ENCODE peak calls at places on chromosomes 6 and 20, in four cellular contexts. One of them, this sample, is unnamed.

GRCh38 chr6:170152989-170153388 is 137.9 kb downstream of the DLL1 start:
- DNase-seq in A549: peak
- DNase-seq in endothelial cell of umbilical vein: no peak
- DNase-seq in IMR-90: no peak
- DNase-seq in this sample: no peak

GRCh38 chr6:41551086-41551702 is 5.0 kb downstream of the FOXP4 start:
- DNase-seq in endothelial cell of umbilical vein: no peak
- DNase-seq in IMR-90: no peak
- DNase-seq in A549: no peak
- DNase-seq in this sample: no peak

GRCh38 chr6:153088796-153089195 is 42.3 kb downstream of the RGS17 start:
- DNase-seq in endothelial cell of umbilical vein: no peak
- DNase-seq in IMR-90: peak
- DNase-seq in A549: no peak
- DNase-seq in this sample: no peak

GRCh38 chr6:137543114-137543513 is 48.9 kb upstream of the OLIG3 start:
- DNase-seq in A549: no peak
- DNase-seq in endothelial cell of umbilical vein: no peak
- DNase-seq in IMR-90: no peak
- DNase-seq in this sample: no peak

GRCh38 chr6:154448448-154449096 is 61.9 kb downstream of the CNKSR3 start:
- DNase-seq in A549: peak
- DNase-seq in endothelial cell of umbilical vein: peak
- DNase-seq in IMR-90: peak
- DNase-seq in this sample: no peak

GRCh38 chr20:54173653-54174451 is at the start of gene CYP24A1:
- DNase-seq in IMR-90: no peak
- DNase-seq in A549: peak
- DNase-seq in endothelial cell of umbilical vein: no peak
- DNase-seq in this sample: no peak

GRCh38 chr20:50318709-50319108 is 128.1 kb downstream of the CEBPB start:
- DNase-seq in endothelial cell of umbilical vein: no peak
- DNase-seq in A549: no peak
- DNase-seq in IMR-90: no peak
- DNase-seq in this sample: no peak

GRCh38 chr20:16580127-16580526 is 6.9 kb upstream of the KIF16B start:
- DNase-seq in A549: no peak
- DNase-seq in endothelial cell of umbilical vein: no peak
- DNase-seq in IMR-90: peak
- DNase-seq in this sample: no peak

GRCh38 chr6:108558372-108559096 is 2.2 kb upstream of the FOXO3 start:
- DNase-seq in endothelial cell of umbilical vein: peak
- DNase-seq in IMR-90: peak
- DNase-seq in A549: peak
- DNase-seq in this sample: peak

GRCh38 chr6:5286780-5287179 is 25.5 kb downstream of the FARS2 start:
- DNase-seq in IMR-90: no peak
- DNase-seq in endothelial cell of umbilical vein: no peak
- DNase-seq in A549: no peak
- DNase-seq in this sample: no peak

GRCh38 chr6:131787955-131788712 is 19.7 kb upstream of the ENPP1 start:
- DNase-seq in endothelial cell of umbilical vein: no peak
- DNase-seq in IMR-90: peak
- DNase-seq in A549: no peak
- DNase-seq in this sample: no peak

GRCh38 chr20:60046011-60046413 is 87.8 kb downstream of the CDH26 start:
- DNase-seq in endothelial cell of umbilical vein: no peak
- DNase-seq in IMR-90: peak
- DNase-seq in A549: no peak
- DNase-seq in this sample: no peak

GRCh38 chr20:34171640-34172039 is 59.6 kb upstream of the EIF2S2 start:
- DNase-seq in endothelial cell of umbilical vein: no peak
- DNase-seq in IMR-90: no peak
- DNase-seq in A549: no peak
- DNase-seq in this sample: no peak

GRCh38 chr20:61083431-61083830 is 168.6 kb upstream of the CDH4 start:
- DNase-seq in endothelial cell of umbilical vein: no peak
- DNase-seq in IMR-90: no peak
- DNase-seq in A549: no peak
- DNase-seq in this sample: no peak

GRCh38 chr6:149318581-149319286 is 1.2 kb downstream of the TAB2 start:
- DNase-seq in IMR-90: no peak
- DNase-seq in endothelial cell of umbilical vein: peak
- DNase-seq in A549: no peak
- DNase-seq in this sample: peak

GRCh38 chr20:17543531-17543961 is 12.4 kb upstream of the BFSP1 start:
- DNase-seq in IMR-90: peak
- DNase-seq in endothelial cell of umbilical vein: no peak
- DNase-seq in A549: no peak
- DNase-seq in this sample: no peak

GRCh38 chr6:159682265-159682664 is 10.8 kb downstream of the SOD2 start:
- DNase-seq in endothelial cell of umbilical vein: no peak
- DNase-seq in A549: no peak
- DNase-seq in IMR-90: peak
- DNase-seq in this sample: no peak

GRCh38 chr6:13303668-13304017 is 24.7 kb downstream of the TBC1D7 start:
- DNase-seq in A549: no peak
- DNase-seq in IMR-90: peak
- DNase-seq in endothelial cell of umbilical vein: peak
- DNase-seq in this sample: peak

GRCh38 chr6:16086970-16087369 is 41.9 kb upstream of the MYLIP start:
- DNase-seq in A549: no peak
- DNase-seq in endothelial cell of umbilical vein: no peak
- DNase-seq in IMR-90: no peak
- DNase-seq in this sample: no peak

GRCh38 chr6:125986956-125987617 is 747 bp downstream of the TRMT11 start:
- DNase-seq in endothelial cell of umbilical vein: no peak
- DNase-seq in IMR-90: peak
- DNase-seq in A549: peak
- DNase-seq in this sample: no peak

GRCh38 chr6:112651239-112651638 is 304.1 kb downstream of the RFPL4B start:
- DNase-seq in A549: no peak
- DNase-seq in endothelial cell of umbilical vein: no peak
- DNase-seq in IMR-90: no peak
- DNase-seq in this sample: no peak

GRCh38 chr6:149075616-149076354 is 241.7 kb upstream of the TAB2 start:
- DNase-seq in endothelial cell of umbilical vein: no peak
- DNase-seq in A549: no peak
- DNase-seq in IMR-90: peak
- DNase-seq in this sample: no peak

DNA sequence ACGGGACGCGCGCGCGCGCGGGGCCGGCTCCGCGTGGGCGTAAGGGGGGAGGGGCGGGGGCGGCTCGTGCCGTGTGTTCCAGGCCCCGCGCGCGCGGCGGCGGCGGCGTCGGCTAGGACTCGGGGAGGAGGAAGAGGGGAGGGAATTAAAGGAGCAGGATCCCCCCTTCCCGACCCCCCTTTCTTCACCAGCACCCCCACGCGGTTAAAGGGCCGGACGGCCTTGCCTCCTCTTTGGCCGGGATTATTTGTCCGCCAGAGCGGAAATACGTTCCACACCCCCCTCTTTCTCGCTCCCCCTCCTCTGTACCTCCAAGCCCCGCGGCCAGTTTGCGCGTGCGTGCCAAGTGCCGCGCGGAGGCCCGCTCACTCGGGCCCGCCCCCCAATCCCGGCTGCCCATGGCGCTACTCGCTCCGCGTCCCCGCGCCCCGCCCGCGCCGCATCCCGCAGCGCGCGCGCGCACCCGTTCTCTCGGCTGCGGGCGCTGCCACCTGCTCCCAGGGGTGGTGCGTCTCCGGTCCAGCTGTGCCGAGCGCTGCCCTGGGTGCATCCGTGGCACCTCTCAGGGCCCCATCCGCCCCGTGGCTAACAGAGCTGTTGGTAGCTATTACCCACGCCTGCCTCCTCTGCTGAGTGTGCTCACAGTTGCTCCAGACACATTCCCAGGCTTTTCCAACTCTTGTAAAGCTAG is at the start of gene ZBTB12:
- DNase-seq in IMR-90: peak
- DNase-seq in endothelial cell of umbilical vein: peak
- DNase-seq in A549: peak
- DNase-seq in this sample: peak
- TF ChIP-seq POLR2A in IMR-90: no peak
- TF ChIP-seq POLR2A in endothelial cell of umbilical vein: peak
- TF ChIP-seq POLR2A in A549: peak
- TF ChIP-seq POLR2A in this sample: peak

GRCh38 chr6:106773956-106774629 is 144.7 kb downstream of the QRSL1 start:
- DNase-seq in A549: no peak
- DNase-seq in IMR-90: no peak
- DNase-seq in endothelial cell of umbilical vein: no peak
- DNase-seq in this sample: no peak
- H3K27ac ChIP-seq in A549: no peak
- H3K27ac ChIP-seq in IMR-90: no peak
- H3K27ac ChIP-seq in endothelial cell of umbilical vein: no peak
- H3K27ac ChIP-seq in this sample: no peak

GRCh38 chr6:37170273-37171140 is 555 bp downstream of the PIM1 start:
- DNase-seq in A549: peak
- DNase-seq in IMR-90: peak
- DNase-seq in endothelial cell of umbilical vein: peak
- DNase-seq in this sample: peak

GRCh38 chr6:37172991-37173572 is 3.1 kb downstream of the PIM1 start:
- DNase-seq in A549: no peak
- DNase-seq in IMR-90: no peak
- DNase-seq in endothelial cell of umbilical vein: no peak
- DNase-seq in this sample: no peak

GRCh38 chr6:37171970-37172812 is 2.2 kb downstream of the PIM1 start:
- DNase-seq in endothelial cell of umbilical vein: peak
- DNase-seq in A549: peak
- DNase-seq in IMR-90: peak
- DNase-seq in this sample: peak

GRCh38 chr6:37169458-37170272 is at the start of gene PIM1:
- DNase-seq in IMR-90: peak
- DNase-seq in A549: peak
- DNase-seq in endothelial cell of umbilical vein: peak
- DNase-seq in this sample: peak

DNA sequence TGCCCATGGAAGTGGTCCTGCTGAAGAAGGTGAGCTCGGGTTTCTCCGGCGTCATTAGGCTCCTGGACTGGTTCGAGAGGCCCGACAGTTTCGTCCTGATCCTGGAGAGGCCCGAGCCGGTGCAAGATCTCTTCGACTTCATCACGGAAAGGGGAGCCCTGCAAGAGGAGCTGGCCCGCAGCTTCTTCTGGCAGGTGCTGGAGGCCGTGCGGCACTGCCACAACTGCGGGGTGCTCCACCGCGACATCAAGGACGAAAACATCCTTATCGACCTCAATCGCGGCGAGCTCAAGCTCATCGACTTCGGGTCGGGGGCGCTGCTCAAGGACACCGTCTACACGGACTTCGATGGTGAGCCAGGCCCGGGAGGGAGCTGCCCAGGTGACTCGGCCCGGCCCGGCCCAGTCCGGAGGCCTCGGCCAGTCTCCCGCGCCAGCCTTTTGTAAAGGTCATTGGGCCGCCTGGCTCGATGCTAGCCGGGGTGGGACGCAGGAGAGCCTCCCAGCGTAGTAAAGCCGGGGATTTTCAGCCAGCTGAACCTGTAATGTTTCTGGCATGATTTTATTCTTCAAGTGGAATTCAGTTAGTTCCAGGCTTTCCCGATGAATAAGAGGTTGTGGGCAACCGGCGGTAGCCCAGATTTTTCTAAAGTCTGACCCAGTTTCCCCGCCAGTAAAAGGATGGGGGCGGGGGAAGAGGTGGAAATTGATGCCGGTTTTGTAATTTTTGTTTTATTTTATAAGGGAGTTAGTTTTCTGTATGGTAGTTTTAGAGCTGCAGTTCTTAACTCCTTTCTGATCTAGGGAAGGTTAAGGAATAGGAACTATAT is 1.4 kb downstream of the PIM1 start:
- DNase-seq in endothelial cell of umbilical vein: peak
- DNase-seq in A549: no peak
- DNase-seq in IMR-90: peak
- DNase-seq in this sample: peak
- TF ChIP-seq POLR2A in endothelial cell of umbilical vein: no peak
- TF ChIP-seq POLR2A in A549: no peak
- TF ChIP-seq POLR2A in IMR-90: no peak
- TF ChIP-seq POLR2A in this sample: no peak

DNA sequence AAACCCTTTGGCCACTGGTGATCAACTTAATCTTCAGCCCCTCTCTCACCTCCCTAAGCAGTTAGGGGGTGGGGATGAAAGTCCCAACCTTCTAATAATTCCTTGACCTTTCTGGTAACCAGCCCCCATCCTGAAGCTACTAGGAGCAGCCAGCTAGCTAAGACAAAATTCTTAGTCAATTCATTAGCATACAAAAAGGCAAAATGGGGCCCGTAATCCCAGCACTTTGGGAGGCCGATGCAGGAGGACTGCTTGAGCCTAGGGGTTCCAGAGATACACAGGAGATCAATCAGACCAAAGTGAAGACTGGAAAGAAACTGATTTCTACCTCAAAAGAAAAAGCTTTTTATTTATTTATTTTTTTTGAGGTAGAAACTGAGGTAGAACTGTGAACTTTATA is 1.8 kb downstream of the ASCC3 start:
- DNase-seq in A549: no peak
- DNase-seq in IMR-90: no peak
- DNase-seq in endothelial cell of umbilical vein: no peak
- DNase-seq in this sample: no peak
- H3K27ac ChIP-seq in A549: no peak
- H3K27ac ChIP-seq in IMR-90: no peak
- H3K27ac ChIP-seq in endothelial cell of umbilical vein: no peak
- H3K27ac ChIP-seq in this sample: no peak

GRCh38 chr6:106053484-106053883 is 32.7 kb upstream of the PRDM1 start:
- DNase-seq in IMR-90: no peak
- DNase-seq in A549: no peak
- DNase-seq in endothelial cell of umbilical vein: no peak
- DNase-seq in this sample: no peak
- TF ChIP-seq POLR2A in IMR-90: no peak
- TF ChIP-seq POLR2A in A549: no peak
- TF ChIP-seq POLR2A in endothelial cell of umbilical vein: no peak
- TF ChIP-seq POLR2A in this sample: no peak

This sample was measured in Peyer's patch.